ENCODE peak calls at places on chromosomes 5 and 9, in four cellular contexts. S, P, Y and V are unnamed samples.

GRCh38 chr5:14872070-14872989 is 752 bp upstream of the ANKH start:
- DNase-seq in S (no peak), P (peak; percentile 11), Y (peak; percentile 56), V (peak; percentile 56)

GRCh38 chr9:2339416-2339815 is 282.2 kb upstream of the VLDLR start:
- DNase-seq in S (no peak), P (no peak), Y (no peak), V (no peak)

GRCh38 chr5:59600998-59601397 is 292.5 kb downstream of the PDE4D start:
- DNase-seq in S (no peak), P (no peak), Y (no peak), V (no peak)

GRCh38 chr5:138632900-138633489 is 57.8 kb upstream of the HSPA9 start:
- DNase-seq in S (peak; percentile 94), P (no peak), Y (peak; percentile 49), V (no peak)

GRCh38 chr9:76525196-76525595 is 66.2 kb downstream of the GCNT1 start:
- DNase-seq in S (no peak), P (no peak), Y (no peak), V (no peak)

GRCh38 chr9:128175743-128176142 is 15.6 kb downstream of the CIZ1 start:
- DNase-seq in S (no peak), P (no peak), Y (peak; percentile 36), V (no peak)

GRCh38 chr9:13378171-13378570 is 98.7 kb upstream of the MPDZ start:
- DNase-seq in S (no peak), P (no peak), Y (no peak), V (no peak)

GRCh38 chr9:18115131-18115530 is 358.8 kb upstream of the ADAMTSL1 start:
- DNase-seq in S (no peak), P (no peak), Y (no peak), V (no peak)

GRCh38 chr9:132575005-132575609 is 7.3 kb upstream of the BARHL1 start:
- DNase-seq in S (peak; percentile 62), P (no peak), Y (peak; percentile 72), V (peak; percentile 69)

GRCh38 chr5:751496-751895 is 33.0 kb downstream of the ZDHHC11B start:
- DNase-seq in S (no peak), P (no peak), Y (no peak), V (peak; percentile 9)

GRCh38 chr5:170179626-170180025 is 53.2 kb upstream of the C5orf58 start:
- DNase-seq in S (no peak), P (no peak), Y (no peak), V (no peak)

GRCh38 chr9:219670-220365 is 5.2 kb downstream of the DOCK8 start:
- DNase-seq in S (no peak), P (no peak), Y (no peak), V (no peak)

GRCh38 chr5:171121638-171122037 is 187.4 kb upstream of the TLX3 start:
- DNase-seq in S (no peak), P (no peak), Y (no peak), V (no peak)

GRCh38 chr5:124738751-124739559 is 7.5 kb downstream of the ZNF608 start:
- DNase-seq in S (no peak), P (no peak), Y (no peak), V (no peak)

GRCh38 chr9:87770616-87771015 is 44.7 kb downstream of the CTSL start:
- DNase-seq in S (no peak), P (no peak), Y (no peak), V (no peak)
- H3K4me1 ChIP-seq in S (peaks cover 12% of the 10 kb centered on the region), P (peaks cover 14% of the 10 kb centered on the region), Y (no peaks in the 10 kb centered on the region), V (no peaks in the 10 kb centered on the region)

GRCh38 chr5:51376504-51376903 is 6.7 kb upstream of the ISL1 start:
- DNase-seq in S (no peak), P (no peak), Y (no peak), V (no peak)

GRCh38 chr5:51378061-51378409 is 5.2 kb upstream of the ISL1 start:
- DNase-seq in S (no peak), P (no peak), Y (no peak), V (no peak)

GRCh38 chr5:51378778-51379652 is 4.2 kb upstream of the ISL1 start:
- DNase-seq in S (no peak), P (no peak), Y (no peak), V (no peak)

GRCh38 chr5:51378415-51378777 is 4.9 kb upstream of the ISL1 start:
- DNase-seq in S (no peak), P (no peak), Y (no peak), V (no peak)

GRCh38 chr5:51377151-51378060 is 5.8 kb upstream of the ISL1 start:
- DNase-seq in S (no peak), P (no peak), Y (no peak), V (no peak)
- H3K4me3 ChIP-seq in S (no peak overlapping the region), P (no peak overlapping the region), Y (no peak overlapping the region), V (no peak overlapping the region)

GRCh38 chr9:15272377-15272928 is 34.6 kb downstream of the TTC39B start:
- DNase-seq in S (no peak), P (no peak), Y (no peak), V (no peak)
- TF ChIP-seq POLR2A in S (no peak), P (no peak), Y (no peak), V (no peak)

DNA sequence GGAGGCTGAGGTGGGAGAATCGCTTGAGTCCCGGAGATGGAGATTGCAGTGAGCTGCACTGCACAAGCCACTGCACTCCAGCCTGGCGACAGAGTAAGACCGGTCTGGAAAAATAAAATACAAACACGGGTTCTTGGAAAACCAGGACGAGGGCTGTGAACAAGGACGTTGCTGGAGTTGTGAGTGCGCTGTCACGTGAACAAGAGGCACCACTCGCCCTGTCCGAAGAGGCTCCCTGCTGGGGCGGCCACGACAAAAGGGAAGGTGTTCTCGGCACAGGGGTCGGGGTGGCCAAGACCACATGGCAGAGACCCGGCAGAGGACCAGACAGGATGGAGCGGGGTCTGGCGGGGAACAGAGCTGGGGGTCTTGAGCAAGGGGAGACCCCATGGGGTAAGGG is 30.6 kb upstream of the UBAC1 start:
- DNase-seq in S (no peak), P (no peak), Y (no peak), V (no peak)
- H3K4me1 ChIP-seq in S (peaks cover 32% of the 10 kb centered on the region), P (peaks cover 54% of the 10 kb centered on the region), Y (peaks cover 37% of the 10 kb centered on the region), V (peaks cover 6% of the 10 kb centered on the region)

GRCh38 chr5:149937610-149938009 is 7.0 kb downstream of the PDE6A start:
- DNase-seq in S (no peak), P (no peak), Y (no peak), V (no peak)
- H3K4me3 ChIP-seq in S (no peak overlapping the region), P (no peak overlapping the region), Y (no peak overlapping the region), V (no peak overlapping the region)

GRCh38 chr9:70438341-70438924 is 24.0 kb upstream of the KLF9 start:
- DNase-seq in S (peak; percentile 68), P (no peak), Y (peak; percentile 39), V (no peak)
- TF ChIP-seq POLR2A in S (no peak), P (no peak), Y (no peak), V (no peak)

GRCh38 chr5:132747064-132747692 is at the start of gene CCNI2:
- DNase-seq in S (no peak), P (no peak), Y (no peak), V (peak; percentile 19)
- H3K4me1 ChIP-seq in S (peaks cover 14% of the 10 kb centered on the region), P (peaks cover 19% of the 10 kb centered on the region), Y (peaks cover 16% of the 10 kb centered on the region), V (no peaks in the 10 kb centered on the region)

DNA sequence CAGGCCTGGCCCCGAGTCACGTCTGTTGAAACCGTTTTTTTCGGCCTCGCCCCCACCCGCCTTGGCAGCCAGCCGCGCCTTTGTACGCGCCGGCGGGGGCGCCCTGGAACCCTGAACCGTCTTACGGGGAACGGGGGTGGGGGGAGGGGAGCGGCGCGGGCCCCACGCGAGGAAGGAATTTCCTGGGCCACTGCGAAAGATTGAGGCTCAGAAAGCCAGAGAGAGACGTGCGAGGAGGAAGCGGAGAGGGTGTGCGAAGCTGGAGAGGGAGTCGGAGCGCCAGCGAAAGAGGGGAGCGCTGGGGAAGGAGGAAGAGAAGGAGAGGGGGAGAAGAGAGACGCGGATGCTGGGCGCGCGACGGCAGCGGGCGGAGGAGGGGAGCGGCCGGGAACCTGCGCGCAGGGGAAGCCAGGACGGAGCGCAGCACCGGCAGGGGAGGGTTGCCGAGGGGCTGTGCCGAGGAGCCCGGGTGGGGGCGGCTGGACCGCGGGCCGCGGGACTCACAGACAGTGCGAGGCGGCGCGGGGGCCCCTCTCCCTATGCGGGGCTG is 4.6 kb upstream of the PRDM12 start:
- DNase-seq in S (no peak), P (no peak), Y (no peak), V (no peak)
- H3K4me3 ChIP-seq in S (no peak overlapping the region), P (peak overlapping the region; percentile 64), Y (peak overlapping the region; percentile 46), V (peak overlapping the region; percentile 40)

DNA sequence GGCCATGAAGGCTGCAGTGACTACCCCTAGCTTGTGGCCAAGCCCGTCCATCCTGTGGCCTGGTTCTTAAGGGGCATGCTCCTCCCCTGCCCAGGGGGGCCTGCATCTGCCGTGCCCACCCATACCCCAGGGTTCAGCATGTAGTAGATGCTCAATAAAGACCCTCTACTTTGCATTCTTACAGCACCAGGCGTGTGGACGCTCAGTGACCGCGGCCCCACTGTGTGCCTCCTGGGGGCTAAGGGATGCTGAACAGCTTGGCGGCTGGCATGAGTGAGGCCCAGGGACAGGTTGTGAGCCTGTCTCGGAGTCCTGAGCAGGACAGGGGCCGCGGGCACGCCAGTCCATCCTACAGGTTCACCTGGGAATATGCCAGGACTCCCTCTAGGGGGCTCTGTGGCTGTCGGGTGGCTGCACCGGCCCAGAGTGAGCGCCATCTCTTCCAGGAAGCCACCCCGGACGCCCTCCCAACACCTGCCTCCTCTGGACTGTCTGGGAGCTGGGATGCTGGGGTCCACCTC is 9.1 kb downstream of the NOTCH1 start:
- DNase-seq in S (no peak), P (no peak), Y (no peak), V (no peak)
- TF ChIP-seq POLR2A in S (no peak), P (no peak), Y (no peak), V (no peak)